ENCODE peak calls at places on chromosomes 3 and 15, in seven cellular contexts. One of them, this sample, is unnamed.

GRCh38 chr15:90681480-90681879 is 35.7 kb upstream of the BLM start:
- DNase-seq in activated CD4-positive, alpha-beta T cell treated with anti-CD3 and anti-CD28 coated beads for 24 hours: no peak
- DNase-seq in transverse colon: no peak
- DNase-seq in T1000: peak; percentile 12
- DNase-seq in left colon: no peak
- DNase-seq in H4: peak; percentile 77
- DNase-seq in NCI-H2081: no peak
- DNase-seq in this sample: no peak

GRCh38 chr15:59329570-59330350 is 42.9 kb downstream of the MYO1E start:
- DNase-seq in activated CD4-positive, alpha-beta T cell treated with anti-CD3 and anti-CD28 coated beads for 24 hours: no peak
- DNase-seq in transverse colon: no peak
- DNase-seq in T1000: no peak
- DNase-seq in left colon: no peak
- DNase-seq in H4: no peak
- DNase-seq in NCI-H2081: no peak
- DNase-seq in this sample: no peak

GRCh38 chr15:42068601-42069000 is 25.8 kb downstream of the PLA2G4D start:
- DNase-seq in activated CD4-positive, alpha-beta T cell treated with anti-CD3 and anti-CD28 coated beads for 24 hours: no peak
- DNase-seq in transverse colon: no peak
- DNase-seq in T1000: no peak
- DNase-seq in left colon: no peak
- DNase-seq in H4: no peak
- DNase-seq in NCI-H2081: no peak
- DNase-seq in this sample: no peak

GRCh38 chr15:50767332-50767861 is 1.9 kb upstream of the SPPL2A start:
- DNase-seq in activated CD4-positive, alpha-beta T cell treated with anti-CD3 and anti-CD28 coated beads for 24 hours: no peak
- DNase-seq in transverse colon: no peak
- DNase-seq in T1000: no peak
- DNase-seq in left colon: peak; percentile 22
- DNase-seq in H4: no peak
- DNase-seq in NCI-H2081: no peak
- DNase-seq in this sample: peak; percentile 25

GRCh38 chr3:105714459-105714858 is 154.4 kb downstream of the CBLB start:
- DNase-seq in activated CD4-positive, alpha-beta T cell treated with anti-CD3 and anti-CD28 coated beads for 24 hours: no peak
- DNase-seq in transverse colon: no peak
- DNase-seq in T1000: no peak
- DNase-seq in left colon: no peak
- DNase-seq in H4: no peak
- DNase-seq in NCI-H2081: no peak
- DNase-seq in this sample: no peak

GRCh38 chr15:28983432-28984311 is 97.9 kb downstream of the APBA2 start:
- DNase-seq in activated CD4-positive, alpha-beta T cell treated with anti-CD3 and anti-CD28 coated beads for 24 hours: no peak
- DNase-seq in transverse colon: no peak
- DNase-seq in T1000: no peak
- DNase-seq in left colon: no peak
- DNase-seq in H4: no peak
- DNase-seq in NCI-H2081: no peak
- DNase-seq in this sample: no peak

GRCh38 chr3:167732313-167733065 is 2.2 kb downstream of the PDCD10 start:
- DNase-seq in activated CD4-positive, alpha-beta T cell treated with anti-CD3 and anti-CD28 coated beads for 24 hours: no peak
- DNase-seq in transverse colon: no peak
- DNase-seq in T1000: no peak
- DNase-seq in left colon: no peak
- DNase-seq in H4: no peak
- DNase-seq in NCI-H2081: peak; percentile 31
- DNase-seq in this sample: no peak

GRCh38 chr3:102179321-102180290 is 255.2 kb upstream of the ZPLD1 start:
- DNase-seq in activated CD4-positive, alpha-beta T cell treated with anti-CD3 and anti-CD28 coated beads for 24 hours: no peak
- DNase-seq in transverse colon: no peak
- DNase-seq in T1000: no peak
- DNase-seq in left colon: no peak
- DNase-seq in H4: no peak
- DNase-seq in NCI-H2081: no peak
- DNase-seq in this sample: no peak

GRCh38 chr3:156680243-156680930 is 6.0 kb downstream of the TIPARP start:
- DNase-seq in activated CD4-positive, alpha-beta T cell treated with anti-CD3 and anti-CD28 coated beads for 24 hours: no peak
- DNase-seq in transverse colon: no peak
- DNase-seq in T1000: no peak
- DNase-seq in left colon: no peak
- DNase-seq in H4: no peak
- DNase-seq in NCI-H2081: no peak
- DNase-seq in this sample: no peak

GRCh38 chr3:87206635-87207034 is 20.5 kb upstream of the CHMP2B start:
- DNase-seq in activated CD4-positive, alpha-beta T cell treated with anti-CD3 and anti-CD28 coated beads for 24 hours: no peak
- DNase-seq in transverse colon: no peak
- DNase-seq in T1000: no peak
- DNase-seq in left colon: no peak
- DNase-seq in H4: no peak
- DNase-seq in NCI-H2081: no peak
- DNase-seq in this sample: no peak

GRCh38 chr15:24954783-24955548 is at the start of the genes SNRPN and SNURF:
- DNase-seq in activated CD4-positive, alpha-beta T cell treated with anti-CD3 and anti-CD28 coated beads for 24 hours: peak; percentile 46
- DNase-seq in transverse colon: peak; percentile 76
- DNase-seq in T1000: peak; percentile 43
- DNase-seq in left colon: peak; percentile 77
- DNase-seq in H4: peak; percentile 56
- DNase-seq in NCI-H2081: peak; percentile 81
- DNase-seq in this sample: peak; percentile 80

GRCh38 chr3:105140899-105141367 is 225.8 kb upstream of the ALCAM start:
- DNase-seq in activated CD4-positive, alpha-beta T cell treated with anti-CD3 and anti-CD28 coated beads for 24 hours: no peak
- DNase-seq in transverse colon: no peak
- DNase-seq in T1000: no peak
- DNase-seq in left colon: no peak
- DNase-seq in H4: no peak
- DNase-seq in NCI-H2081: no peak
- DNase-seq in this sample: no peak

GRCh38 chr3:100265016-100265415 is 4.2 kb downstream of the TBC1D23 start:
- DNase-seq in activated CD4-positive, alpha-beta T cell treated with anti-CD3 and anti-CD28 coated beads for 24 hours: no peak
- DNase-seq in transverse colon: no peak
- DNase-seq in T1000: no peak
- DNase-seq in left colon: no peak
- DNase-seq in H4: no peak
- DNase-seq in NCI-H2081: peak; percentile 80
- DNase-seq in this sample: no peak

GRCh38 chr3:42036483-42036823 is 54.7 kb upstream of the TRAK1 start:
- DNase-seq in activated CD4-positive, alpha-beta T cell treated with anti-CD3 and anti-CD28 coated beads for 24 hours: no peak
- DNase-seq in transverse colon: no peak
- DNase-seq in T1000: peak; percentile 39
- DNase-seq in left colon: no peak
- DNase-seq in H4: peak; percentile 70
- DNase-seq in NCI-H2081: no peak
- DNase-seq in this sample: no peak

GRCh38 chr15:89971592-89971997 is 29.5 kb upstream of the ZNF710 start:
- DNase-seq in activated CD4-positive, alpha-beta T cell treated with anti-CD3 and anti-CD28 coated beads for 24 hours: peak; percentile 43
- DNase-seq in transverse colon: peak; percentile 73
- DNase-seq in T1000: no peak
- DNase-seq in left colon: peak; percentile 81
- DNase-seq in H4: peak; percentile 58
- DNase-seq in NCI-H2081: peak; percentile 55
- DNase-seq in this sample: peak; percentile 76

GRCh38 chr3:64188810-64189560 is 36.3 kb downstream of the PRICKLE2 start:
- DNase-seq in activated CD4-positive, alpha-beta T cell treated with anti-CD3 and anti-CD28 coated beads for 24 hours: no peak
- DNase-seq in transverse colon: no peak
- DNase-seq in T1000: peak; percentile 25
- DNase-seq in left colon: no peak
- DNase-seq in H4: peak; percentile 80
- DNase-seq in NCI-H2081: no peak
- DNase-seq in this sample: no peak

GRCh38 chr15:91289324-91289723 is 189.3 kb downstream of the SV2B start:
- DNase-seq in activated CD4-positive, alpha-beta T cell treated with anti-CD3 and anti-CD28 coated beads for 24 hours: no peak
- DNase-seq in transverse colon: no peak
- DNase-seq in T1000: no peak
- DNase-seq in left colon: no peak
- DNase-seq in H4: no peak
- DNase-seq in NCI-H2081: no peak
- DNase-seq in this sample: peak; percentile 14

GRCh38 chr15:75123395-75123794 is 78.3 kb upstream of the C15orf39 start:
- DNase-seq in activated CD4-positive, alpha-beta T cell treated with anti-CD3 and anti-CD28 coated beads for 24 hours: no peak
- DNase-seq in transverse colon: no peak
- DNase-seq in T1000: peak; percentile 21
- DNase-seq in left colon: no peak
- DNase-seq in H4: peak; percentile 95
- DNase-seq in NCI-H2081: no peak
- DNase-seq in this sample: no peak

GRCh38 chr15:38260077-38260476 is 7.4 kb downstream of the SPRED1 start:
- DNase-seq in activated CD4-positive, alpha-beta T cell treated with anti-CD3 and anti-CD28 coated beads for 24 hours: no peak
- DNase-seq in transverse colon: no peak
- DNase-seq in T1000: no peak
- DNase-seq in left colon: no peak
- DNase-seq in H4: no peak
- DNase-seq in NCI-H2081: no peak
- DNase-seq in this sample: no peak

GRCh38 chr3:157573281-157573680 is 70.1 kb upstream of the VEPH1 start:
- DNase-seq in activated CD4-positive, alpha-beta T cell treated with anti-CD3 and anti-CD28 coated beads for 24 hours: no peak
- DNase-seq in transverse colon: no peak
- DNase-seq in T1000: no peak
- DNase-seq in left colon: no peak
- DNase-seq in H4: peak; percentile 87
- DNase-seq in NCI-H2081: no peak
- DNase-seq in this sample: no peak

GRCh38 chr3:3734881-3735280 is 64.3 kb upstream of the LRRN1 start:
- DNase-seq in activated CD4-positive, alpha-beta T cell treated with anti-CD3 and anti-CD28 coated beads for 24 hours: no peak
- DNase-seq in transverse colon: no peak
- DNase-seq in T1000: no peak
- DNase-seq in left colon: no peak
- DNase-seq in H4: no peak
- DNase-seq in NCI-H2081: no peak
- DNase-seq in this sample: no peak

GRCh38 chr3:54262541-54262940 is 140.2 kb downstream of the CACNA2D3 start:
- DNase-seq in activated CD4-positive, alpha-beta T cell treated with anti-CD3 and anti-CD28 coated beads for 24 hours: no peak
- DNase-seq in transverse colon: no peak
- DNase-seq in T1000: no peak
- DNase-seq in left colon: no peak
- DNase-seq in H4: no peak
- DNase-seq in NCI-H2081: peak; percentile 50
- DNase-seq in this sample: no peak

GRCh38 chr15:83012038-83012490 is 625 bp upstream of the C15orf40 start:
- DNase-seq in activated CD4-positive, alpha-beta T cell treated with anti-CD3 and anti-CD28 coated beads for 24 hours: no peak
- DNase-seq in transverse colon: no peak
- DNase-seq in T1000: no peak
- DNase-seq in left colon: no peak
- DNase-seq in H4: no peak
- DNase-seq in NCI-H2081: no peak
- DNase-seq in this sample: no peak

GRCh38 chr3:194570898-194571297 is 62.3 kb downstream of the TMEM44 start:
- DNase-seq in activated CD4-positive, alpha-beta T cell treated with anti-CD3 and anti-CD28 coated beads for 24 hours: no peak
- DNase-seq in transverse colon: no peak
- DNase-seq in T1000: no peak
- DNase-seq in left colon: no peak
- DNase-seq in H4: no peak
- DNase-seq in NCI-H2081: no peak
- DNase-seq in this sample: no peak

GRCh38 chr3:150603888-150604319 is 783 bp downstream of the SELENOT start:
- DNase-seq in activated CD4-positive, alpha-beta T cell treated with anti-CD3 and anti-CD28 coated beads for 24 hours: no peak
- DNase-seq in transverse colon: no peak
- DNase-seq in T1000: no peak
- DNase-seq in left colon: no peak
- DNase-seq in H4: peak; percentile 15
- DNase-seq in NCI-H2081: peak; percentile 73
- DNase-seq in this sample: no peak

GRCh38 chr3:58214484-58215316 is 3.9 kb upstream of the DNASE1L3 start:
- DNase-seq in activated CD4-positive, alpha-beta T cell treated with anti-CD3 and anti-CD28 coated beads for 24 hours: peak; percentile 13
- DNase-seq in transverse colon: peak; percentile 24
- DNase-seq in T1000: no peak
- DNase-seq in left colon: peak; percentile 36
- DNase-seq in H4: no peak
- DNase-seq in NCI-H2081: no peak
- DNase-seq in this sample: peak; percentile 75

GRCh38 chr15:64263567-64263966 is 92.4 kb downstream of the CSNK1G1 start:
- DNase-seq in activated CD4-positive, alpha-beta T cell treated with anti-CD3 and anti-CD28 coated beads for 24 hours: no peak
- DNase-seq in transverse colon: no peak
- DNase-seq in T1000: no peak
- DNase-seq in left colon: no peak
- DNase-seq in H4: no peak
- DNase-seq in NCI-H2081: no peak
- DNase-seq in this sample: no peak

This sample was measured in activated CD4-positive, alpha-beta memory T cell treated with anti-CD3 and anti-CD28 coated beads for 36 hours.